ENCODE peak calls at places on chromosomes 11 and 22, in ten cellular contexts. Y is HFF-Myc; W is SJSA1; L is T-cell; N is PC-9; S is activated CD8-positive, alpha-beta memory T cell treated with anti-CD3 and anti-CD28 coated beads, Interleukin-2, amount 50 U/mL, for 48 hours; Q is NCI-H460; M is stimulated activated CD4-positive, alpha-beta T cell treated with anti-CD3 and anti-CD28 coated beads, Interleukin-1b, Interleukin-23, amount 100 ng/mL, for 4 hours; F is Calu3; U is activated T-cell treated with anti-CD3 and anti-CD28 coated beads for 1 hour. B is an unnamed sample.

GRCh38 chr11:12075822-12076821 is 34.3 kb upstream of the MICAL2 start:
- DNase-seq in Y (peak), W (peak), L (no peak), N (peak), S (no peak), Q (no peak), M (no peak), F (no peak), U (no peak), B (peak)

GRCh38 chr11:113385749-113386148 is 1.8 kb upstream of the ANKK1 start:
- DNase-seq in Y (no peak), W (no peak), L (no peak), N (no peak), S (no peak), Q (no peak), M (no peak), F (no peak), U (no peak), B (no peak)

GRCh38 chr11:1130276-1131032 is 27.3 kb upstream of the MUC5AC start:
- DNase-seq in Y (no peak), W (no peak), L (no peak), N (no peak), S (peak), Q (no peak), M (no peak), F (no peak), U (no peak), B (no peak)

GRCh38 chr11:118619444-118620205 is 12.2 kb downstream of the PHLDB1 start:
- DNase-seq in Y (peak), W (peak), L (no peak), N (peak), S (no peak), Q (no peak), M (no peak), F (peak), U (no peak), B (no peak)

GRCh38 chr11:122637538-122637937 is 18.0 kb upstream of the UBASH3B start:
- DNase-seq in Y (no peak), W (no peak), L (peak), N (no peak), S (no peak), Q (no peak), M (no peak), F (no peak), U (no peak), B (no peak)

GRCh38 chr22:30249049-30250038 is 2.8 kb upstream of the LIF start:
- DNase-seq in Y (no peak), W (no peak), L (no peak), N (peak), S (no peak), Q (no peak), M (no peak), F (peak), U (no peak), B (no peak)

GRCh38 chr22:21766933-21767462 is 31.4 kb upstream of the YPEL1 start:
- DNase-seq in Y (no peak), W (no peak), L (peak), N (no peak), S (peak), Q (no peak), M (no peak), F (no peak), U (peak), B (no peak)

GRCh38 chr22:40588726-40589125 is 47.8 kb downstream of the MRTFA start:
- DNase-seq in Y (no peak), W (no peak), L (no peak), N (peak), S (no peak), Q (peak), M (no peak), F (no peak), U (no peak), B (no peak)

GRCh38 chr22:19525116-19525660 is 978 bp upstream of the CLDN5 start:
- DNase-seq in Y (no peak), W (peak), L (no peak), N (no peak), S (no peak), Q (no peak), M (no peak), F (no peak), U (no peak), B (no peak)

GRCh38 chr11:57798905-57799559 is 37.4 kb downstream of the CTNND1 start:
- DNase-seq in Y (peak), W (no peak), L (no peak), N (peak), S (no peak), Q (no peak), M (no peak), F (peak), U (no peak), B (no peak)

GRCh38 chr11:132158696-132159095 is 788.3 kb downstream of the NTM start:
- DNase-seq in Y (no peak), W (no peak), L (no peak), N (no peak), S (no peak), Q (no peak), M (no peak), F (no peak), U (no peak), B (no peak)

GRCh38 chr22:40041738-40042137 is 47.0 kb downstream of the FAM83F start:
- DNase-seq in Y (no peak), W (no peak), L (no peak), N (no peak), S (no peak), Q (no peak), M (no peak), F (no peak), U (no peak), B (no peak)

GRCh38 chr11:73538381-73538872 is 59.5 kb downstream of the FAM168A start:
- DNase-seq in Y (no peak), W (no peak), L (no peak), N (no peak), S (no peak), Q (no peak), M (no peak), F (no peak), U (no peak), B (no peak)

GRCh38 chr11:121932646-121933185 is 183.3 kb downstream of the BLID start:
- DNase-seq in Y (no peak), W (no peak), L (no peak), N (no peak), S (no peak), Q (no peak), M (no peak), F (no peak), U (no peak), B (no peak)

GRCh38 chr22:20949698-20950183 is 17.3 kb upstream of the AIFM3 start:
- DNase-seq in Y (no peak), W (no peak), L (no peak), N (no peak), S (no peak), Q (no peak), M (no peak), F (no peak), U (no peak), B (no peak)

GRCh38 chr11:112968988-112969714 is 7.9 kb downstream of the NCAM1 start:
- DNase-seq in Y (no peak), W (peak), L (no peak), N (no peak), S (no peak), Q (no peak), M (no peak), F (no peak), U (no peak), B (no peak)

GRCh38 chr22:38861170-38861874 is 10.7 kb downstream of the CBX6 start:
- DNase-seq in Y (no peak), W (no peak), L (no peak), N (no peak), S (no peak), Q (no peak), M (no peak), F (no peak), U (no peak), B (no peak)

GRCh38 chr11:8338138-8338537 is 74.5 kb upstream of the LMO1 start:
- DNase-seq in Y (no peak), W (no peak), L (no peak), N (no peak), S (peak), Q (peak), M (peak), F (peak), U (peak), B (no peak)

GRCh38 chr11:27215471-27216267 is 147.3 kb downstream of the CCDC34 start:
- DNase-seq in Y (no peak), W (no peak), L (no peak), N (peak), S (no peak), Q (no peak), M (no peak), F (no peak), U (no peak), B (no peak)

GRCh38 chr11:64019106-64020031 is 16.4 kb upstream of the FLRT1 start:
- DNase-seq in Y (no peak), W (no peak), L (no peak), N (no peak), S (no peak), Q (no peak), M (no peak), F (no peak), U (no peak), B (no peak)

GRCh38 chr22:46057762-46058420 is 80.9 kb upstream of the WNT7B start:
- DNase-seq in Y (no peak), W (peak), L (no peak), N (no peak), S (peak), Q (peak), M (no peak), F (no peak), U (no peak), B (no peak)

GRCh38 chr11:59658036-59658435 is 10.8 kb downstream of the PATL1 start:
- DNase-seq in Y (no peak), W (no peak), L (no peak), N (no peak), S (no peak), Q (no peak), M (no peak), F (no peak), U (no peak), B (no peak)

GRCh38 chr11:61577383-61578118 is 3.3 kb downstream of the SYT7 start:
- DNase-seq in Y (no peak), W (no peak), L (no peak), N (no peak), S (no peak), Q (no peak), M (no peak), F (no peak), U (no peak), B (no peak)

GRCh38 chr11:62295504-62295903 is 3.4 kb downstream of the SCGB1D4 start:
- DNase-seq in Y (no peak), W (no peak), L (no peak), N (peak), S (no peak), Q (peak), M (no peak), F (peak), U (no peak), B (no peak)

GRCh38 chr11:123469089-123469488 is 39.0 kb downstream of the GRAMD1B start:
- DNase-seq in Y (no peak), W (no peak), L (no peak), N (no peak), S (no peak), Q (no peak), M (no peak), F (no peak), U (no peak), B (no peak)

GRCh38 chr11:44949160-44950035 is 1.3 kb downstream of the TP53I11 start:
- DNase-seq in Y (no peak), W (no peak), L (peak), N (no peak), S (peak), Q (no peak), M (peak), F (no peak), U (peak), B (no peak)

GRCh38 chr11:72947229-72947628 is 133.0 kb downstream of the ATG16L2 start:
- DNase-seq in Y (no peak), W (no peak), L (no peak), N (no peak), S (no peak), Q (no peak), M (no peak), F (no peak), U (no peak), B (no peak)

GRCh38 chr22:35064664-35065063 is 1.3 kb upstream of the ISX start:
- DNase-seq in Y (no peak), W (no peak), L (no peak), N (no peak), S (no peak), Q (no peak), M (no peak), F (no peak), U (no peak), B (no peak)

GRCh38 chr22:19879651-19879995 is 24.9 kb upstream of the GNB1L start:
- DNase-seq in Y (no peak), W (no peak), L (no peak), N (no peak), S (no peak), Q (no peak), M (no peak), F (no peak), U (no peak), B (no peak)

GRCh38 chr11:13368041-13368446 is 90.5 kb downstream of the BMAL1 start:
- DNase-seq in Y (no peak), W (no peak), L (no peak), N (no peak), S (no peak), Q (no peak), M (no peak), F (no peak), U (no peak), B (no peak)

GRCh38 chr11:70650075-70650909 is 252.0 kb downstream of the CTTN start:
- DNase-seq in Y (peak), W (peak), L (peak), N (peak), S (peak), Q (peak), M (no peak), F (peak), U (no peak), B (no peak)

GRCh38 chr22:20887375-20887774 is 28.6 kb downstream of the SNAP29 start:
- DNase-seq in Y (no peak), W (no peak), L (no peak), N (no peak), S (no peak), Q (no peak), M (no peak), F (no peak), U (no peak), B (no peak)